ENCODE peak calls at places on chromosomes 1 and 21, in eight cellular contexts. T, J, F, C, E, N, H and R are unnamed samples.

GRCh38 chr1:247332901-247333361 is 1.3 kb upstream of the ZNF496 start:
- DNase-seq in T (no peak), J (peak; percentile 15), F (no peak), C (no peak), E (no peak), N (peak; percentile 27), H (no peak), R (no peak)

GRCh38 chr1:187624812-187625542 is 796.2 kb downstream of the PLA2G4A start:
- DNase-seq in T (no peak), J (peak; percentile 55), F (no peak), C (no peak), E (no peak), N (no peak), H (peak; percentile 25), R (no peak)

GRCh38 chr1:29583727-29584126 is 347.4 kb downstream of the PTPRU start:
- DNase-seq in T (no peak), J (no peak), F (no peak), C (no peak), E (no peak), N (no peak), H (no peak), R (no peak)

GRCh38 chr1:210360852-210361477 is 32.3 kb downstream of the HHAT start:
- DNase-seq in T (no peak), J (peak; percentile 47), F (no peak), C (no peak), E (no peak), N (no peak), H (peak; percentile 32), R (no peak)

GRCh38 chr1:147580609-147581008 is 39.3 kb downstream of the BCL9 start:
- DNase-seq in T (no peak), J (no peak), F (no peak), C (no peak), E (no peak), N (no peak), H (no peak), R (no peak)

GRCh38 chr1:94100129-94100784 is 20.7 kb downstream of the ABCA4 start:
- DNase-seq in T (no peak), J (no peak), F (no peak), C (no peak), E (no peak), N (no peak), H (no peak), R (no peak)

GRCh38 chr1:154623358-154623757 is 15.4 kb upstream of the ADAR start:
- DNase-seq in T (no peak), J (no peak), F (no peak), C (no peak), E (peak; percentile 73), N (no peak), H (no peak), R (no peak)

GRCh38 chr21:42493109-42494060 is 2.6 kb downstream of the RSPH1 start:
- DNase-seq in T (no peak), J (no peak), F (no peak), C (no peak), E (no peak), N (no peak), H (no peak), R (no peak)

GRCh38 chr1:68291763-68292384 is 59.6 kb upstream of the WLS start:
- DNase-seq in T (no peak), J (no peak), F (no peak), C (no peak), E (no peak), N (no peak), H (no peak), R (no peak)